ENCODE peak calls at places on chromosomes 5 and 9, in six cellular contexts. K is effector memory CD8-positive, alpha-beta T cell; V is NB4; F is midbrain; H is NCI-H1105 treated with DMSO at 0.1 percent for 48 hours; W is HTR-8/SVneo. D is an unnamed sample.

GRCh38 chr5:177435847-177436536 is 9.5 kb downstream of the GRK6 start:
- DNase-seq in W (no peak), K (no peak), H (no peak), V (peak), F (no peak), D (no peak)

GRCh38 chr9:15501179-15501578 is 9.6 kb downstream of the PSIP1 start:
- DNase-seq in W (no peak), H (peak), V (no peak), F (no peak), K (no peak), D (no peak)

GRCh38 chr5:141850183-141850768 is 27.9 kb downstream of the PCDH1 start:
- DNase-seq in W (peak), K (peak), V (no peak), H (no peak), F (peak), D (peak)

GRCh38 chr5:62922191-62922590 is 343.6 kb downstream of the LRRC70 start:
- DNase-seq in V (no peak), K (no peak), H (no peak), W (no peak), F (no peak), D (no peak)

GRCh38 chr5:63240063-63240755 is 661.6 kb downstream of the LRRC70 start:
- DNase-seq in F (no peak), W (no peak), K (no peak), V (no peak), H (no peak), D (no peak)

GRCh38 chr9:68947842-68948569 is 65.9 kb downstream of the PRKACG start:
- DNase-seq in V (no peak), F (no peak), K (no peak), W (no peak), H (no peak), D (no peak)

GRCh38 chr9:11092974-11093373 is 480.2 kb upstream of the PTPRD start:
- DNase-seq in H (no peak), F (no peak), W (no peak), K (no peak), V (no peak), D (no peak)

GRCh38 chr9:17219261-17219660 is 84.4 kb downstream of the CNTLN start:
- DNase-seq in V (no peak), F (no peak), K (no peak), H (no peak), W (no peak), D (no peak)

GRCh38 chr5:16918891-16919671 is 17.0 kb downstream of the MYO10 start:
- DNase-seq in K (no peak), W (no peak), V (no peak), F (no peak), H (no peak), D (no peak)

GRCh38 chr9:38621434-38622082 is 1.2 kb upstream of the ANKRD18A start:
- DNase-seq in K (peak), H (peak), V (peak), F (no peak), W (no peak), D (no peak)

GRCh38 chr5:62310426-62311105 is 4.6 kb downstream of the KIF2A start:
- DNase-seq in V (no peak), K (no peak), H (no peak), F (no peak), W (no peak), D (no peak)

GRCh38 chr5:140251527-140251973 is 51.4 kb downstream of the PFDN1 start:
- DNase-seq in W (peak), V (peak), H (no peak), F (no peak), K (peak), D (no peak)

GRCh38 chr5:60248900-60249299 is 355.4 kb upstream of the PDE4D start:
- DNase-seq in V (peak), F (peak), W (no peak), K (no peak), H (no peak), D (no peak)

GRCh38 chr5:38316544-38317224 is 58.3 kb downstream of the EGFLAM start:
- DNase-seq in W (peak), H (no peak), K (no peak), F (no peak), V (no peak), D (no peak)

GRCh38 chr9:93111371-93112115 is 15.5 kb downstream of the CARD19 start:
- DNase-seq in F (no peak), K (no peak), H (no peak), W (no peak), V (peak), D (no peak)

GRCh38 chr9:86766912-86767311 is 180.4 kb downstream of the GAS1 start:
- DNase-seq in K (no peak), W (peak), V (peak), F (no peak), H (no peak), D (no peak)

GRCh38 chr5:111948517-111948916 is 191.5 kb upstream of the NREP start:
- DNase-seq in H (no peak), V (no peak), F (no peak), W (no peak), K (no peak), D (no peak)

GRCh38 chr5:113166285-113166684 is 189.7 kb downstream of the DCP2 start:
- DNase-seq in V (no peak), H (no peak), W (no peak), K (no peak), F (no peak), D (no peak)

GRCh38 chr5:173075970-173076369 is 19.8 kb downstream of the CREBRF start:
- DNase-seq in W (no peak), F (no peak), H (no peak), K (no peak), V (no peak), D (no peak)

GRCh38 chr9:121529237-121529987 is 29.8 kb upstream of the GGTA1 start:
- DNase-seq in W (peak), V (no peak), H (peak), K (no peak), F (peak), D (no peak)

GRCh38 chr5:83341815-83342334 is 129.7 kb upstream of the VCAN start:
- DNase-seq in V (no peak), K (no peak), F (no peak), W (no peak), H (no peak), D (no peak)

GRCh38 chr5:154858972-154859950 is 834 bp downstream of the CNOT8 start:
- DNase-seq in K (no peak), F (no peak), W (no peak), H (no peak), V (peak), D (no peak)

GRCh38 chr9:38090170-38090569 is 21.1 kb upstream of the SHB start:
- DNase-seq in W (no peak), V (no peak), K (no peak), F (no peak), H (no peak), D (no peak)

GRCh38 chr9:14247577-14247976 is 66.4 kb downstream of the NFIB start:
- DNase-seq in F (no peak), H (no peak), W (no peak), K (no peak), V (no peak), D (no peak)

GRCh38 chr9:70609542-70610286 is 195.3 kb upstream of the KLF9 start:
- DNase-seq in H (no peak), W (no peak), F (no peak), V (no peak), K (no peak), D (no peak)

GRCh38 chr5:1737790-1738405 is 61.7 kb downstream of the MRPL36 start:
- DNase-seq in F (no peak), W (no peak), V (peak), H (peak), K (peak), D (no peak)

GRCh38 chr5:168679515-168679920 is 100.3 kb upstream of the PANK3 start:
- DNase-seq in H (peak), V (peak), W (peak), K (peak), F (peak), D (peak)

GRCh38 chr9:83432104-83432627 is 106.0 kb downstream of the FRMD3 start:
- DNase-seq in V (no peak), H (no peak), K (no peak), F (peak), W (peak), D (peak)